ENCODE peak calls at places on chromosome 19, in ten cellular contexts. One of them, this sample, is unnamed.

GRCh38 chr19:6730153-6730804 is 7.1 kb downstream of the GPR108 start:
- DNase-seq in esophagus squamous epithelium: no peak
- DNase-seq in right lobe of liver: peak
- DNase-seq in cardiac muscle cell: peak
- DNase-seq in Peyer's patch: peak
- DNase-seq in HL-60: no peak
- DNase-seq in OCI-LY7: peak
- DNase-seq in heart left ventricle: no peak
- DNase-seq in HCT116: no peak
- DNase-seq in AG04450: no peak
- DNase-seq in this sample: peak

GRCh38 chr19:6216236-6216995 is 63.4 kb downstream of the MLLT1 start:
- DNase-seq in esophagus squamous epithelium: no peak
- DNase-seq in right lobe of liver: peak
- DNase-seq in cardiac muscle cell: no peak
- DNase-seq in Peyer's patch: no peak
- DNase-seq in HL-60: no peak
- DNase-seq in OCI-LY7: no peak
- DNase-seq in heart left ventricle: no peak
- DNase-seq in HCT116: no peak
- DNase-seq in AG04450: no peak
- DNase-seq in this sample: no peak

GRCh38 chr19:50268046-50268445 is 61.1 kb downstream of the KCNC3 start:
- DNase-seq in esophagus squamous epithelium: no peak
- DNase-seq in right lobe of liver: no peak
- DNase-seq in cardiac muscle cell: no peak
- DNase-seq in Peyer's patch: no peak
- DNase-seq in HL-60: no peak
- DNase-seq in OCI-LY7: no peak
- DNase-seq in heart left ventricle: no peak
- DNase-seq in HCT116: no peak
- DNase-seq in AG04450: no peak
- DNase-seq in this sample: no peak

GRCh38 chr19:44072543-44073401 is 813 bp downstream of the ZNF284 start:
- DNase-seq in esophagus squamous epithelium: no peak
- DNase-seq in right lobe of liver: no peak
- DNase-seq in cardiac muscle cell: no peak
- DNase-seq in Peyer's patch: no peak
- DNase-seq in HL-60: no peak
- DNase-seq in OCI-LY7: no peak
- DNase-seq in heart left ventricle: no peak
- DNase-seq in HCT116: no peak
- DNase-seq in AG04450: no peak
- DNase-seq in this sample: no peak

GRCh38 chr19:42140125-42140754 is 8.0 kb upstream of the POU2F2 start:
- DNase-seq in esophagus squamous epithelium: no peak
- DNase-seq in right lobe of liver: peak
- DNase-seq in cardiac muscle cell: peak
- DNase-seq in Peyer's patch: peak
- DNase-seq in HL-60: peak
- DNase-seq in OCI-LY7: peak
- DNase-seq in heart left ventricle: peak
- DNase-seq in HCT116: no peak
- DNase-seq in AG04450: no peak
- DNase-seq in this sample: peak

GRCh38 chr19:10412257-10412977 is 7.9 kb upstream of the PDE4A start:
- DNase-seq in esophagus squamous epithelium: no peak
- DNase-seq in right lobe of liver: no peak
- DNase-seq in cardiac muscle cell: no peak
- DNase-seq in Peyer's patch: no peak
- DNase-seq in HL-60: no peak
- DNase-seq in OCI-LY7: peak
- DNase-seq in heart left ventricle: no peak
- DNase-seq in HCT116: no peak
- DNase-seq in AG04450: no peak
- DNase-seq in this sample: peak

GRCh38 chr19:41866284-41866683 is 6.2 kb downstream of the RPS19 start:
- DNase-seq in esophagus squamous epithelium: no peak
- DNase-seq in right lobe of liver: no peak
- DNase-seq in cardiac muscle cell: no peak
- DNase-seq in Peyer's patch: no peak
- DNase-seq in HL-60: no peak
- DNase-seq in OCI-LY7: no peak
- DNase-seq in heart left ventricle: no peak
- DNase-seq in HCT116: no peak
- DNase-seq in AG04450: no peak
- DNase-seq in this sample: no peak

GRCh38 chr19:45293682-45294081 is 29.0 kb downstream of the CKM start:
- DNase-seq in esophagus squamous epithelium: no peak
- DNase-seq in right lobe of liver: no peak
- DNase-seq in cardiac muscle cell: no peak
- DNase-seq in Peyer's patch: no peak
- DNase-seq in HL-60: no peak
- DNase-seq in OCI-LY7: no peak
- DNase-seq in heart left ventricle: no peak
- DNase-seq in HCT116: no peak
- DNase-seq in AG04450: no peak
- DNase-seq in this sample: peak

GRCh38 chr19:21314676-21315075 is 14.5 kb downstream of the ZNF708 start:
- DNase-seq in esophagus squamous epithelium: no peak
- DNase-seq in right lobe of liver: no peak
- DNase-seq in cardiac muscle cell: peak
- DNase-seq in Peyer's patch: no peak
- DNase-seq in HL-60: no peak
- DNase-seq in OCI-LY7: no peak
- DNase-seq in heart left ventricle: no peak
- DNase-seq in HCT116: no peak
- DNase-seq in AG04450: no peak
- DNase-seq in this sample: no peak

GRCh38 chr19:27764186-27764804 is 1448.7 kb downstream of the UQCRFS1 start:
- DNase-seq in esophagus squamous epithelium: no peak
- DNase-seq in right lobe of liver: no peak
- DNase-seq in cardiac muscle cell: no peak
- DNase-seq in Peyer's patch: no peak
- DNase-seq in HL-60: no peak
- DNase-seq in OCI-LY7: no peak
- DNase-seq in heart left ventricle: no peak
- DNase-seq in HCT116: no peak
- DNase-seq in AG04450: no peak
- DNase-seq in this sample: no peak

GRCh38 chr19:31595521-31595920 is 246.3 kb upstream of the TSHZ3 start:
- DNase-seq in esophagus squamous epithelium: no peak
- DNase-seq in right lobe of liver: no peak
- DNase-seq in cardiac muscle cell: no peak
- DNase-seq in Peyer's patch: no peak
- DNase-seq in HL-60: no peak
- DNase-seq in OCI-LY7: no peak
- DNase-seq in heart left ventricle: no peak
- DNase-seq in HCT116: no peak
- DNase-seq in AG04450: no peak
- DNase-seq in this sample: no peak

GRCh38 chr19:17719730-17720486 is 628 bp downstream of the MAP1S start:
- DNase-seq in esophagus squamous epithelium: no peak
- DNase-seq in right lobe of liver: peak
- DNase-seq in cardiac muscle cell: no peak
- DNase-seq in Peyer's patch: peak
- DNase-seq in HL-60: no peak
- DNase-seq in OCI-LY7: no peak
- DNase-seq in heart left ventricle: no peak
- DNase-seq in HCT116: no peak
- DNase-seq in AG04450: no peak
- DNase-seq in this sample: peak

GRCh38 chr19:42091300-42092266 is 15.6 kb downstream of the ZNF574 start:
- DNase-seq in esophagus squamous epithelium: no peak
- DNase-seq in right lobe of liver: no peak
- DNase-seq in cardiac muscle cell: peak
- DNase-seq in Peyer's patch: peak
- DNase-seq in HL-60: no peak
- DNase-seq in OCI-LY7: no peak
- DNase-seq in heart left ventricle: no peak
- DNase-seq in HCT116: no peak
- DNase-seq in AG04450: no peak
- DNase-seq in this sample: no peak

GRCh38 chr19:48544856-48545750 is 6.9 kb upstream of the SULT2B1 start:
- DNase-seq in esophagus squamous epithelium: no peak
- DNase-seq in right lobe of liver: no peak
- DNase-seq in cardiac muscle cell: no peak
- DNase-seq in Peyer's patch: no peak
- DNase-seq in HL-60: no peak
- DNase-seq in OCI-LY7: no peak
- DNase-seq in heart left ventricle: no peak
- DNase-seq in HCT116: no peak
- DNase-seq in AG04450: no peak
- DNase-seq in this sample: no peak
- TF ChIP-seq CTCF in esophagus squamous epithelium: no peak
- TF ChIP-seq CTCF in right lobe of liver: no peak
- TF ChIP-seq CTCF in cardiac muscle cell: no peak
- TF ChIP-seq CTCF in Peyer's patch: no peak
- TF ChIP-seq CTCF in HL-60: no peak
- TF ChIP-seq CTCF in OCI-LY7: no peak
- TF ChIP-seq CTCF in heart left ventricle: no peak
- TF ChIP-seq CTCF in HCT116: no peak
- TF ChIP-seq CTCF in AG04450: no peak
- TF ChIP-seq CTCF in this sample: no peak

GRCh38 chr19:8069116-8069973 is 16.8 kb downstream of the CCL25 start:
- DNase-seq in esophagus squamous epithelium: no peak
- DNase-seq in right lobe of liver: no peak
- DNase-seq in cardiac muscle cell: no peak
- DNase-seq in Peyer's patch: peak
- DNase-seq in HL-60: no peak
- DNase-seq in OCI-LY7: peak
- DNase-seq in heart left ventricle: no peak
- DNase-seq in HCT116: no peak
- DNase-seq in AG04450: no peak
- DNase-seq in this sample: peak
- TF ChIP-seq CTCF in esophagus squamous epithelium: no peak
- TF ChIP-seq CTCF in right lobe of liver: peak
- TF ChIP-seq CTCF in cardiac muscle cell: peak
- TF ChIP-seq CTCF in Peyer's patch: peak
- TF ChIP-seq CTCF in HL-60: peak
- TF ChIP-seq CTCF in OCI-LY7: peak
- TF ChIP-seq CTCF in heart left ventricle: peak
- TF ChIP-seq CTCF in HCT116: peak
- TF ChIP-seq CTCF in AG04450: peak
- TF ChIP-seq CTCF in this sample: peak

DNA sequence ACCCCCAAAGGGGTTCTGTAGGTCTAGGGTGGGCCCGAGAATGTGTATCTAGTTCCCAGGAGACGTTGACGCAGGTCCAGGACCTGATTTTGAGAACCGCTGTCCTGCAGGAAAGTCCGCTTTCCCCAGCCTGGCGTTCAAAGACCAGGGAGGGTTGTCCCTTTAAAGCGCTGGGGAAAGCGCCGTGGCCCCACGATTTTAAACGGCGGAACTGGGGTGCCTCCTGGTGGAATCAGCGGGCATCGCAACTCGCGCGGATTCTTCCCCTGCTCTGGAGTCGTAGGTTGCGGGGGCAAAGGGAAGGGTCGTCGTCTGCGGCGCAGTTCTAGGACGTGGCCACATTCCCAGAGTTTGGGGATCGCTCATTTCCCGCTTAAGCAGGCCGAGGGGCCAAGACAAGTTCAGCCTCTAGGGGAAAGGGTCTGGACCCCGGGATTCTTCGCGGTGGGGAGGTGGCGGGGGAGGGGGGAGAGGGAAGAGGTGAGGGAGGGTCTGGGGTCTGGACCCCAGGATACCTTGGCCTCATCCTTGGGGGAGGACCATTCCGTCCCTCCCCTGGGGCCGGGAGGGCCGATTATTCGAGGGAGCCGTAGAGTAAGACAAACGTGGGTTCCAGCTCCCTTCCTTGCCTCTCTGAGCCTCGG is 7.7 kb downstream of the PNMA8B start:
- DNase-seq in esophagus squamous epithelium: no peak
- DNase-seq in right lobe of liver: peak
- DNase-seq in cardiac muscle cell: peak
- DNase-seq in Peyer's patch: peak
- DNase-seq in HL-60: no peak
- DNase-seq in OCI-LY7: peak
- DNase-seq in heart left ventricle: peak
- DNase-seq in HCT116: peak
- DNase-seq in AG04450: no peak
- DNase-seq in this sample: peak
- TF ChIP-seq CTCF in esophagus squamous epithelium: peak
- TF ChIP-seq CTCF in right lobe of liver: peak
- TF ChIP-seq CTCF in cardiac muscle cell: peak
- TF ChIP-seq CTCF in Peyer's patch: peak
- TF ChIP-seq CTCF in HL-60: peak
- TF ChIP-seq CTCF in OCI-LY7: peak
- TF ChIP-seq CTCF in heart left ventricle: peak
- TF ChIP-seq CTCF in HCT116: peak
- TF ChIP-seq CTCF in AG04450: peak
- TF ChIP-seq CTCF in this sample: peak

GRCh38 chr19:15091918-15092753 is 10.1 kb downstream of the OR1I1 start:
- DNase-seq in esophagus squamous epithelium: no peak
- DNase-seq in right lobe of liver: no peak
- DNase-seq in cardiac muscle cell: peak
- DNase-seq in Peyer's patch: peak
- DNase-seq in HL-60: no peak
- DNase-seq in OCI-LY7: peak
- DNase-seq in heart left ventricle: peak
- DNase-seq in HCT116: peak
- DNase-seq in AG04450: peak
- DNase-seq in this sample: peak
- TF ChIP-seq CTCF in esophagus squamous epithelium: peak
- TF ChIP-seq CTCF in right lobe of liver: peak
- TF ChIP-seq CTCF in cardiac muscle cell: peak
- TF ChIP-seq CTCF in Peyer's patch: peak
- TF ChIP-seq CTCF in HL-60: peak
- TF ChIP-seq CTCF in OCI-LY7: peak
- TF ChIP-seq CTCF in heart left ventricle: peak
- TF ChIP-seq CTCF in HCT116: peak
- TF ChIP-seq CTCF in AG04450: peak
- TF ChIP-seq CTCF in this sample: peak

GRCh38 chr19:40702337-40703012 is 12.0 kb upstream of the NUMBL start:
- DNase-seq in esophagus squamous epithelium: no peak
- DNase-seq in right lobe of liver: no peak
- DNase-seq in cardiac muscle cell: peak
- DNase-seq in Peyer's patch: no peak
- DNase-seq in HL-60: no peak
- DNase-seq in OCI-LY7: no peak
- DNase-seq in heart left ventricle: no peak
- DNase-seq in HCT116: no peak
- DNase-seq in AG04450: no peak
- DNase-seq in this sample: no peak
- TF ChIP-seq CTCF in esophagus squamous epithelium: no peak
- TF ChIP-seq CTCF in right lobe of liver: no peak
- TF ChIP-seq CTCF in cardiac muscle cell: peak
- TF ChIP-seq CTCF in Peyer's patch: no peak
- TF ChIP-seq CTCF in HL-60: no peak
- TF ChIP-seq CTCF in OCI-LY7: no peak
- TF ChIP-seq CTCF in heart left ventricle: peak
- TF ChIP-seq CTCF in HCT116: peak
- TF ChIP-seq CTCF in AG04450: peak
- TF ChIP-seq CTCF in this sample: no peak

This sample was measured in activated CD8-positive, alpha-beta T cell treated with anti-CD3 and anti-CD28 coated beads for 36 hours.